ENCODE peak calls at places on chromosome X, in six cellular contexts. One of them, this sample, is unnamed.

GRCh38 chrX:149871940-149872339 is 9.0 kb upstream of the MAGEA8 start:
- DNase-seq in endothelial cell of umbilical vein: peak
- DNase-seq in NCI-H524: peak
- DNase-seq in kidney tubule cell: peak
- DNase-seq in ACHN: peak
- DNase-seq in nephron progenitor cell: peak
- DNase-seq in this sample: no peak

GRCh38 chrX:11768039-11768438 is 10.0 kb downstream of the MSL3 start:
- DNase-seq in endothelial cell of umbilical vein: no peak
- DNase-seq in kidney tubule cell: no peak
- DNase-seq in nephron progenitor cell: no peak
- DNase-seq in ACHN: no peak
- DNase-seq in NCI-H524: peak
- DNase-seq in this sample: no peak

GRCh38 chrX:71923516-71923915 is 12.9 kb downstream of the NHSL2 start:
- DNase-seq in NCI-H524: peak
- DNase-seq in nephron progenitor cell: no peak
- DNase-seq in ACHN: no peak
- DNase-seq in kidney tubule cell: peak
- DNase-seq in endothelial cell of umbilical vein: no peak
- DNase-seq in this sample: no peak

GRCh38 chrX:72269671-72270251 is 7.3 kb downstream of the RPS4X start:
- DNase-seq in kidney tubule cell: peak
- DNase-seq in NCI-H524: no peak
- DNase-seq in nephron progenitor cell: no peak
- DNase-seq in endothelial cell of umbilical vein: peak
- DNase-seq in ACHN: no peak
- DNase-seq in this sample: no peak

GRCh38 chrX:40300286-40300890 is 202.6 kb upstream of the BCOR start:
- DNase-seq in NCI-H524: no peak
- DNase-seq in nephron progenitor cell: no peak
- DNase-seq in ACHN: no peak
- DNase-seq in kidney tubule cell: no peak
- DNase-seq in endothelial cell of umbilical vein: no peak
- DNase-seq in this sample: no peak

GRCh38 chrX:108001218-108001814 is 19.1 kb upstream of the TEX13B start:
- DNase-seq in NCI-H524: peak
- DNase-seq in endothelial cell of umbilical vein: peak
- DNase-seq in ACHN: no peak
- DNase-seq in kidney tubule cell: peak
- DNase-seq in nephron progenitor cell: peak
- DNase-seq in this sample: no peak

GRCh38 chrX:83469551-83469950 is 38.5 kb upstream of the POU3F4 start:
- DNase-seq in endothelial cell of umbilical vein: no peak
- DNase-seq in kidney tubule cell: peak
- DNase-seq in ACHN: peak
- DNase-seq in NCI-H524: peak
- DNase-seq in nephron progenitor cell: peak
- DNase-seq in this sample: no peak

GRCh38 chrX:40240844-40241243 is 143.1 kb upstream of the BCOR start:
- DNase-seq in nephron progenitor cell: no peak
- DNase-seq in kidney tubule cell: no peak
- DNase-seq in endothelial cell of umbilical vein: no peak
- DNase-seq in ACHN: no peak
- DNase-seq in NCI-H524: peak
- DNase-seq in this sample: no peak

GRCh38 chrX:8084023-8084422 is 87.0 kb downstream of the VCX2 start:
- DNase-seq in nephron progenitor cell: no peak
- DNase-seq in ACHN: no peak
- DNase-seq in kidney tubule cell: no peak
- DNase-seq in NCI-H524: peak
- DNase-seq in endothelial cell of umbilical vein: no peak
- DNase-seq in this sample: no peak

GRCh38 chrX:71493111-71493613 is 39.7 kb upstream of the OGT start:
- DNase-seq in nephron progenitor cell: no peak
- DNase-seq in kidney tubule cell: no peak
- DNase-seq in ACHN: no peak
- DNase-seq in NCI-H524: no peak
- DNase-seq in endothelial cell of umbilical vein: peak
- DNase-seq in this sample: no peak

GRCh38 chrX:24097741-24098140 is 43.0 kb downstream of the EIF2S3 start:
- DNase-seq in NCI-H524: no peak
- DNase-seq in endothelial cell of umbilical vein: no peak
- DNase-seq in ACHN: no peak
- DNase-seq in kidney tubule cell: no peak
- DNase-seq in nephron progenitor cell: no peak
- DNase-seq in this sample: no peak

GRCh38 chrX:38654302-38654701 is 93.0 kb downstream of the TSPAN7 start:
- DNase-seq in ACHN: peak
- DNase-seq in endothelial cell of umbilical vein: peak
- DNase-seq in kidney tubule cell: peak
- DNase-seq in nephron progenitor cell: no peak
- DNase-seq in NCI-H524: peak
- DNase-seq in this sample: no peak

GRCh38 chrX:15322472-15322871 is 7.0 kb upstream of the ASB11 start:
- DNase-seq in nephron progenitor cell: no peak
- DNase-seq in NCI-H524: no peak
- DNase-seq in ACHN: no peak
- DNase-seq in endothelial cell of umbilical vein: no peak
- DNase-seq in kidney tubule cell: no peak
- DNase-seq in this sample: no peak

GRCh38 chrX:69109706-69110635 is 55.3 kb downstream of the PJA1 start:
- DNase-seq in NCI-H524: no peak
- DNase-seq in nephron progenitor cell: no peak
- DNase-seq in ACHN: no peak
- DNase-seq in kidney tubule cell: peak
- DNase-seq in endothelial cell of umbilical vein: no peak
- DNase-seq in this sample: no peak

GRCh38 chrX:1134156-1134555 is 78.3 kb downstream of the CRLF2 start:
- DNase-seq in nephron progenitor cell: no peak
- DNase-seq in ACHN: no peak
- DNase-seq in NCI-H524: no peak
- DNase-seq in kidney tubule cell: no peak
- DNase-seq in endothelial cell of umbilical vein: no peak
- DNase-seq in this sample: no peak

GRCh38 chrX:24426340-24426913 is 38.7 kb upstream of the PDK3 start:
- DNase-seq in nephron progenitor cell: no peak
- DNase-seq in NCI-H524: no peak
- DNase-seq in ACHN: no peak
- DNase-seq in endothelial cell of umbilical vein: peak
- DNase-seq in kidney tubule cell: peak
- DNase-seq in this sample: no peak

GRCh38 chrX:37425370-37425769 is 76.2 kb downstream of the PRRG1 start:
- DNase-seq in kidney tubule cell: peak
- DNase-seq in nephron progenitor cell: no peak
- DNase-seq in ACHN: no peak
- DNase-seq in endothelial cell of umbilical vein: no peak
- DNase-seq in NCI-H524: no peak
- DNase-seq in this sample: no peak

GRCh38 chrX:140762061-140762460 is 52.5 kb downstream of the LINC00632 start:
- DNase-seq in kidney tubule cell: peak
- DNase-seq in endothelial cell of umbilical vein: peak
- DNase-seq in NCI-H524: peak
- DNase-seq in ACHN: peak
- DNase-seq in nephron progenitor cell: peak
- DNase-seq in this sample: peak

GRCh38 chrX:123477673-123478072 is 255.2 kb downstream of the THOC2 start:
- DNase-seq in endothelial cell of umbilical vein: no peak
- DNase-seq in nephron progenitor cell: no peak
- DNase-seq in ACHN: no peak
- DNase-seq in kidney tubule cell: no peak
- DNase-seq in NCI-H524: no peak
- DNase-seq in this sample: no peak

GRCh38 chrX:154349979-154350378 is 24.5 kb downstream of the FLNA start:
- DNase-seq in ACHN: no peak
- DNase-seq in endothelial cell of umbilical vein: no peak
- DNase-seq in NCI-H524: no peak
- DNase-seq in kidney tubule cell: no peak
- DNase-seq in nephron progenitor cell: no peak
- DNase-seq in this sample: no peak

GRCh38 chrX:54891573-54891972 is 29.1 kb upstream of the TRO start:
- DNase-seq in endothelial cell of umbilical vein: peak
- DNase-seq in ACHN: peak
- DNase-seq in nephron progenitor cell: peak
- DNase-seq in NCI-H524: peak
- DNase-seq in kidney tubule cell: peak
- DNase-seq in this sample: peak

GRCh38 chrX:123731258-123731986 is 1.4 kb downstream of the THOC2 start:
- DNase-seq in kidney tubule cell: no peak
- DNase-seq in endothelial cell of umbilical vein: peak
- DNase-seq in nephron progenitor cell: peak
- DNase-seq in NCI-H524: peak
- DNase-seq in ACHN: peak
- DNase-seq in this sample: no peak

GRCh38 chrX:53116101-53116500 is 22.2 kb downstream of the KANTR start:
- DNase-seq in ACHN: peak
- DNase-seq in NCI-H524: no peak
- DNase-seq in nephron progenitor cell: no peak
- DNase-seq in kidney tubule cell: peak
- DNase-seq in endothelial cell of umbilical vein: no peak
- DNase-seq in this sample: no peak

GRCh38 chrX:13223868-13224555 is 95.8 kb downstream of the ATXN3L start:
- DNase-seq in nephron progenitor cell: no peak
- DNase-seq in endothelial cell of umbilical vein: peak
- DNase-seq in kidney tubule cell: peak
- DNase-seq in ACHN: peak
- DNase-seq in NCI-H524: no peak
- DNase-seq in this sample: no peak

GRCh38 chrX:46686003-46686645 is 72.8 kb downstream of the SLC9A7 start:
- DNase-seq in endothelial cell of umbilical vein: peak
- DNase-seq in nephron progenitor cell: peak
- DNase-seq in ACHN: peak
- DNase-seq in kidney tubule cell: peak
- DNase-seq in NCI-H524: peak
- DNase-seq in this sample: peak

This sample was measured in neuronal stem cell.